ENCODE peak calls at places on chromosomes 2 and 18, in five cellular contexts. G is K562; I is testis; N is sigmoid colon; U is CD8-positive, alpha-beta T cell. T is an unnamed sample. For H3K36me3, the result is how much of the 10 kb centered on the place peaks cover.

GRCh38 chr2:31087491-31087890 is 50.7 kb downstream of the GALNT14 start:
- DNase-seq in I (no peak), N (no peak), G (no peak), U (no peak), T (no peak)

GRCh38 chr18:74420926-74421325 is 36.2 kb downstream of the DIPK1C start:
- DNase-seq in I (no peak), U (no peak), N (no peak), G (no peak), T (no peak)

GRCh38 chr2:15870565-15870964 is 69.8 kb upstream of the MYCN start:
- DNase-seq in G (no peak), I (no peak), N (no peak), U (no peak), T (no peak)

GRCh38 chr2:183124957-183125255 is 663 bp downstream of the NUP35 start:
- DNase-seq in U (no peak), G (no peak), N (no peak), I (no peak), T (no peak)

GRCh38 chr2:45610281-45611019 is 617 bp downstream of the SRBD1 start:
- DNase-seq in I (peak), N (peak), U (peak), G (peak), T (peak)

GRCh38 chr2:147492471-147492870 is 352.4 kb upstream of the ACVR2A start:
- DNase-seq in I (no peak), U (no peak), G (no peak), N (no peak), T (no peak)

GRCh38 chr2:241636182-241636982 is 576 bp downstream of the THAP4 start:
- DNase-seq in U (no peak), G (peak), I (peak), N (peak), T (peak)

GRCh38 chr2:80020061-80020460 is 284.5 kb downstream of the LRRTM1 start:
- DNase-seq in I (no peak), N (no peak), U (no peak), G (no peak), T (no peak)

GRCh38 chr2:137123241-137123640 is 357.9 kb downstream of the THSD7B start:
- DNase-seq in U (no peak), N (no peak), G (no peak), I (no peak), T (no peak)

GRCh38 chr2:190179754-190180312 is 117.3 kb upstream of the MSTN start:
- DNase-seq in I (no peak), G (no peak), U (no peak), N (no peak), T (peak)

GRCh38 chr18:49813071-49813320 is 337 bp downstream of the ACAA2 start:
- DNase-seq in I (no peak), G (peak), U (peak), N (peak), T (no peak)

GRCh38 chr2:232239956-232240681 is 138.4 kb upstream of the ALPP start:
- DNase-seq in G (no peak), N (no peak), U (no peak), I (no peak), T (no peak)

GRCh38 chr2:100929142-100929541 is 72.9 kb upstream of the RPL31 start:
- DNase-seq in G (no peak), I (no peak), U (no peak), N (no peak), T (no peak)

GRCh38 chr2:230910546-230911135 is 14.4 kb downstream of the GPR55 start:
- DNase-seq in I (no peak), G (peak), N (peak), U (no peak), T (no peak)

GRCh38 chr2:11398710-11399109 is 54.3 kb upstream of the ROCK2 start:
- DNase-seq in N (no peak), I (no peak), U (no peak), G (no peak), T (no peak)

GRCh38 chr18:2104620-2105462 is 466.5 kb downstream of the METTL4 start:
- DNase-seq in I (peak), N (no peak), U (peak), G (peak), T (peak)

GRCh38 chr2:861655-862355 is 88.8 kb upstream of the SNTG2 start:
- DNase-seq in I (no peak), G (no peak), U (no peak), N (no peak), T (no peak)

GRCh38 chr2:67950018-67950417 is 112.8 kb downstream of the C1D start:
- DNase-seq in I (no peak), N (no peak), U (no peak), G (no peak), T (no peak)

GRCh38 chr2:217650716-217651360 is 352.0 kb downstream of the TNS1 start:
- DNase-seq in N (no peak), U (no peak), G (peak), I (peak), T (peak)

GRCh38 chr2:19949071-19949470 is 40.8 kb downstream of the WDR35 start:
- DNase-seq in N (no peak), G (no peak), I (no peak), U (no peak), T (no peak)

GRCh38 chr2:1544478-1545069 is 131.3 kb downstream of the TPO start:
- DNase-seq in U (no peak), I (peak), N (no peak), G (no peak), T (no peak)

GRCh38 chr2:176873403-176873802 is 339.2 kb upstream of the HNRNPA3 start:
- DNase-seq in I (no peak), U (no peak), N (no peak), G (no peak), T (no peak)

GRCh38 chr2:20065885-20066602 is 14.6 kb upstream of the LAPTM4A start:
- DNase-seq in U (no peak), G (no peak), N (peak), I (peak), T (no peak)

GRCh38 chr2:25822190-25823117 is 55.8 kb downstream of the ASXL2 start:
- DNase-seq in U (peak), G (no peak), N (peak), I (peak), T (peak)

GRCh38 chr2:106127282-106127771 is 66.8 kb downstream of the UXS1 start:
- DNase-seq in I (no peak), N (no peak), G (no peak), U (no peak), T (no peak)

GRCh38 chr2:106129592-106129991 is 64.5 kb downstream of the UXS1 start:
- DNase-seq in G (no peak), N (no peak), I (no peak), U (no peak), T (no peak)

GRCh38 chr2:106127776-106128268 is 66.3 kb downstream of the UXS1 start:
- DNase-seq in I (no peak), U (no peak), N (no peak), G (no peak), T (no peak)

GRCh38 chr2:106129150-106129549 is 65.0 kb downstream of the UXS1 start:
- DNase-seq in N (no peak), G (no peak), U (no peak), I (no peak), T (no peak)

DNA sequence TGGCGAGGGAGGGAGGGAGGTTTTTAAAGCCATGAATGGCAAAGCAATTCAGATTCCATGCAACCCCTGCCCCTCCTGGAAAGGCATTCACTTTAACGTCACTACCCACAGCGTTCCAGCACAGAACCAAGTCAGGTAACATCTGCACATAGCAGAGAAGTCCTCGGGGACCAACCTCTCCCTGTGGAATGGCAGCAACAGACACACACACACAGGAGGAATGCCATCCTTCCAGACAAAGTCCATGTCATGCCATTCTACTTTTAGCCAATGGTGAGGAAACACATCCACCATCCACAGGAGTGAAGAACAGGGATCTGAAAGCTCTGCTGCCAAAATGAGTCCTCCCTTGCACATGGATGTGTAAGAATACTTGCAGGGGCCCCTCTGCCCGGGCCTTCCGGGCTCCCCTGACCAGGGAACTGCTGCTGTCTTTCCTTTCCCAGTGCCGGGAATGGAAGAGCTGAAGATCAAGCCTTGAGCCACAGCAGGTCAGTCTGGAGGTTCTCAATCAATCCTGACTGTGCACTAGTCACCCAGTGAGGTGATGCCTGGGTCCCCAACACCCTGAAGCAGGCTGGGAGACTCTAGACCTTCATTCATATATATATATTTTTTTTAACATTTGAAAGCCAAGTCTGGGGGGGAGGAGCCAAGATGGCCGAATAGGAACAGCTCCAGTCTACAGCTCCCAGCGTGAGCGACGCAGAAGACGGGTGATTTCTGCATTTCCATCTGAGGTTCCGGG is 63.7 kb downstream of the UXS1 start:
- DNase-seq in G (no peak), I (no peak), N (no peak), U (no peak), T (no peak)
- H3K4me3 ChIP-seq in G (no peak), I (no peak), N (no peak), U (no peak), T (no peak)

DNA sequence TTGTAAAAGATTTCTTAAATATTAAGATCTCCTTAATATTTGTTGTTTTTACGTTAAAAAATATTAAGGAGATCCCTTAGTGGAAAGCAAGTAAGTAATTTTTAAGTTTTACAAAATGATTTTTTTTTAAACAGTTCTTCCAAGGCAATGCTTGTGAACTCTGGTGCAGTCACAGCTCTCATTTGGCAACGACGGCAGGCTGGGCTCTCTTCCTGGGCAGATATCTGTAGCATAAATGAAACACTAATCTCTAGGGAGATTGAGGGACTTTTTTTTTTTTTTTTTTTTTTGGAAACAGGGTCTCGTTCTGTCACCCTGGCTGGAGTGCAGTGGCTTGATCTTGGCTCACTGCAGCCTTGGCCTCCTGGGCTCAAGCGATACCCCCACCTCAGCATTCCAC is 38.5 kb downstream of the GORASP2 start:
- DNase-seq in I (peak), N (no peak), G (no peak), U (no peak), T (no peak)
- H3K36me3 ChIP-seq in I (under half), N (under half), G (under half), U (under half), T (under half)

GRCh38 chr18:33231474-33232317 is 208.8 kb downstream of the CCDC178 start:
- DNase-seq in U (no peak), I (peak), G (peak), N (peak), T (no peak)

GRCh38 chr18:33232318-33232626 is 208.2 kb downstream of the CCDC178 start:
- DNase-seq in N (no peak), U (no peak), I (no peak), G (no peak), T (no peak)
- TF ChIP-seq CTCF in N (no peak), U (peak), I (no peak), G (no peak), T (no peak)

GRCh38 chr18:62612721-62613120 is 89.9 kb downstream of the ZCCHC2 start:
- DNase-seq in U (no peak), G (no peak), I (no peak), N (no peak), T (no peak)

GRCh38 chr18:62611395-62612241 is 88.8 kb downstream of the ZCCHC2 start:
- DNase-seq in N (no peak), U (no peak), I (peak), G (peak), T (no peak)

GRCh38 chr18:62612246-62612645 is 89.4 kb downstream of the ZCCHC2 start:
- DNase-seq in U (no peak), N (no peak), G (no peak), I (no peak), T (no peak)

GRCh38 chr18:62607708-62608428 is 85.0 kb downstream of the ZCCHC2 start:
- DNase-seq in I (no peak), N (no peak), U (no peak), G (no peak), T (no peak)

DNA sequence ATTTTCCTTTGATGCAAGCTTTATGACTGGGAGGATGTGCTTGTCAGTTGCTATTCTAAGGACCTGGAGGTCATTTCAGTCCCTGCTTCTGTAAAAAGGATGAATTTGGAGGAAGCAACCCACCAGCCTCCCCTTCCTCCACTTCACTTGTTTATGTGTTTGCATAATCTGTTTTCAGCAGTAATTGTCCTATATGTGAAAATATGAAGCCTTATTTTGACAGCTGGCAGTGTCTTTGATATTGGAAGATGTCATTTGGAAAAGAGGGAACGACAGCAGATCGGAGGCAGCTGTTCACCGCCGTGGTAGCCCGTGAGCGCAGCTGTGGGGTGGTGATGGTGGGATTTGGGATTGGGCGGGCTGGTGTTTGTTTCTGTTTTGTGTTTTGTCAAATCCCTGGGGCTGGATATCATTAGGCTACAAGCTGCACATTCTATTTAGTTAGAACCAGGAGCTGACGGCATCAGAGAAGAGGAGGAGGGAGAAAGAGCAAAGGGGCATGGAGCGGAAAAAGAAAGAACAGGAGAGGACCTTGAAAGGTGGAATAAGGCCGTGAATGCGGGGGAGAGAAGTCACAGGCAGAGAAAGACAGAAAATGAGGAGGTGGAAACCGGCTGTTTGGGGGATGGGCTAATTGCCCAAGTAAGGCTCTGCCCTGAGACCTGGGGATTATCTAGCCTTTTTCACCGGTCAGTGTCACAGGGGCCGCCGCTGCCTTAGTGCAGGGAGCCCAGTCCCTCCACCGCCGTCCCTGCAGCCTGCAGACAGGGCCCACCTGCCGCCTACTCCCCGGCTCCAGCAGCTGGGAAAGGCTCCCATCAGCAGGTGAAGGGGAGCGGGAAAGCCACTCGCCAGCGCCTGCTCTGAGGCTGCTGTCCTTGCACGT is 87.9 kb downstream of the ZCCHC2 start:
- DNase-seq in I (peak), U (no peak), N (no peak), G (peak), T (no peak)
- H3K4me3 ChIP-seq in I (no peak), U (no peak), N (no peak), G (peak), T (no peak)

GRCh38 chr18:12347895-12348294 is 29.1 kb downstream of the AFG3L2 start:
- DNase-seq in N (no peak), G (no peak), U (no peak), I (no peak), T (no peak)

GRCh38 chr18:12346240-12346565 is 30.8 kb downstream of the AFG3L2 start:
- DNase-seq in I (no peak), U (no peak), G (no peak), N (peak), T (no peak)

DNA sequence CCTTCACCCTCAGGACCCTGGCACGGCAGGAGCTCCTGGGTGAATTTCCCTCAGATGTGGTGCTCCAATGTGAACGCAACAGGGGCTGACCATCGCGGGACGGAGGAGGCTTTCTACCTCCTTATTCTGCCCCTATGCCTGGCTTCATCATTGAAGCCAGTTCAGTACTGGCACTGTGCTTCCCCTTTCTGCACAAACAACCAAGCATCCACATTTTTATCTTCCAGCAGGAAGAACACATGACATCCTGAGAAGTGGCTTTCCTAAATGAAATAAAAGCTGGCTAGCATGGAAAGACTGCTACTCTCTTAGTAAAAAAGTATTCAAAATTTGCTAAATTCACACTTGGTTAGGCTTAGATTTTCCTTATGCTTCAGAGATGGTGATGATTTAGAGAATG is 24.8 kb downstream of the AFG3L2 start:
- DNase-seq in I (no peak), U (no peak), G (no peak), N (no peak), T (no peak)
- H3K36me3 ChIP-seq in I (under half), U (under half), G (half or more), N (half or more), T (under half)

GRCh38 chr2:154403242-154403790 is 295.2 kb upstream of the KCNJ3 start:
- DNase-seq in N (no peak), U (no peak), I (no peak), G (no peak), T (no peak)
- TF ChIP-seq CTCF in N (no peak), U (no peak), I (no peak), G (no peak), T (no peak)

GRCh38 chr18:3623769-3624545 is 174.0 kb downstream of the TGIF1 start:
- DNase-seq in I (peak), N (peak), G (peak), U (no peak), T (no peak)
- H3K4me3 ChIP-seq in I (no peak), N (no peak), G (peak), U (no peak), T (no peak)

DNA sequence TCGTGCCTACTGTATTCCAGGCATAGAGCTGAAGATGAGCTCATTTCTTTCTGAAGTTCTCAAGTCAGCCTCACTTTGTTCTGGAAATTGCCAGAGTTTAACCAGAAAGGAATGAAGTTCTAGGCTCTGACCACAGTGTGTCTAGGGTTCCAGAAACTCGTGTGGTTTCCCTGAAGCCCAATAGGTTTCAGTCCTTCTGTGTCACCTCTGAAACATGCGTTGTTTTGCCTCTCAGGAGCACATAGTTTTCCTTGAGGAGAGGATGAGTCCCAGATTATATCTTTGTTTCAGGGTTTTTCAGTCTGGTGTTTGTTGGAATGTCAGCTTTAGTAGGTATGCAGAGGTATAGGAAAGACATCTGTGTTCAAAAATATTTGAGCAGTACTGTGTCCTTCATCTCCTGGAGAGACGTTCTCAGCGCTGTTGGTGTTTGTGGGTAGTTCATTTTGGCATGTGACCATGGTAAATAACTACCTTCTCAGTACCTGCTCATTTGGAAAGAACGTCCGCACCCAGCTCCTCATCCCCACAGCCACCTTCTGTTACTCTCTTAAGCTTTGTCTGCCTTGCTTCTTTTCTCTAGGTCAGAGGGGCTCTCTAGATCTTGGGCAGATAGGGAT is 56.6 kb downstream of the RALBP1 start:
- DNase-seq in G (no peak), U (no peak), I (no peak), N (no peak), T (no peak)
- H3K36me3 ChIP-seq in G (half or more), U (under half), I (under half), N (under half), T (under half)

DNA sequence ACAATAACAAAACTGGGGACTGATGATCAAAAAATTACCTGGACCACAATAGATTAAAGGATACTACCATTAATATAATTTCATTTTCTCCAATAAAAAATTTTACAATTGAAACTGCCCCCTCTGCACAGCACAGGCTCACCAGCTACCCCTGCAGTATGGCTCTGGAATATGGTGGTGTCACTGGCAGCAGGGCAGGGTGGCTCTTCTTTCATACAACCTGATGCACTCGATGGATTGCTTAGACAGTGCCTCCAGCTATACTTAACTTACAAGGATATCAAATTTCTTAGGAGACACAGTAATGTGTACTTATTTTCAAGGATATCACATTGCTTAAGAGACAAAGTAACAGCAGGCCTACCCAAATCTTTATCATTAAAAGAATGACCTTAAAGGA is 124.0 kb downstream of the PRELID3A start:
- DNase-seq in U (no peak), I (no peak), G (no peak), N (no peak), T (no peak)
- TF ChIP-seq CTCF in U (no peak), I (no peak), G (peak), N (no peak), T (no peak)

DNA sequence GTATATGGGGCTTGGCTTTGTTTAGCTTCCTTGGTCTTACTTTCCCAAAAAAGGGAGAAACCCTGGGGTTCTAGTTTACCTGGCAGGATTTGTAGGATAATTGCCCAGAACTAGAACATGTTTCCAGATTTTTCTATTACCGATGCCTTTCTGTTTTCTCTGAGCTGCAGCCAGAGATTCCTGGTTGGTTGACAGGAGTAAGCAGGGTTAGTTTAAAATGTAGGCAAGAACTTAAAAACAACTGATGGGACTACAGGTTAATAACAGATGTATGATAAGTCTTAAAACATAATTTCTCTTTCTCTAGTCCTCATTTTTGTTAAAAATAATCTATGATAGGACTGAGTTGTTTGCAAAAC is 38.9 kb upstream of the GMCL1 start:
- DNase-seq in U (no peak), I (no peak), G (no peak), N (no peak), T (no peak)
- H3K4me3 ChIP-seq in U (no peak), I (no peak), G (no peak), N (no peak), T (peak)

T was measured in GM06990.